ENCODE peak calls at places on chromosomes 4 and X, in four cellular contexts. U is K562, S is WTC11, E is H1. M is an unnamed sample.
A peak's percentile ranks its signal among the peaks of the same experiment; 100 is the strongest.

GRCh38 chr4:122588453-122589238 is 32.2 kb downstream of the IL21 start:
- DNase-seq in S (no peak), U (no peak), E (no peak), M (no peak)

GRCh38 chr4:56215901-56216300 is 171.4 kb downstream of the AASDH start:
- DNase-seq in S (no peak), E (peak; percentile 23), U (no peak), M (no peak)

GRCh38 chrX:31658360-31658759 is 586.5 kb upstream of the FTHL17 start:
- DNase-seq in E (no peak), U (peak; percentile 7), S (no peak), M (peak; percentile 1)

GRCh38 chr4:2249526-2249991 is 7.6 kb upstream of the HAUS3 start:
- DNase-seq in E (no peak), U (no peak), S (no peak), M (no peak)

GRCh38 chrX:18394477-18394876 is 30.9 kb upstream of the CDKL5 start:
- DNase-seq in E (no peak), U (no peak), S (no peak), M (no peak)

GRCh38 chr4:94000559-94000958 is 172.0 kb downstream of the ATOH1 start:
- DNase-seq in E (no peak), U (no peak), S (no peak), M (no peak)

GRCh38 chr4:39427477-39428119 is 20.9 kb downstream of the KLB start:
- DNase-seq in S (no peak), U (peak; percentile 40), E (no peak), M (no peak)

GRCh38 chr4:126678608-126679007 is 954.1 kb upstream of the INTU start:
- DNase-seq in U (no peak), S (no peak), E (no peak), M (no peak)

GRCh38 chr4:25792200-25792791 is 70.5 kb downstream of the SEL1L3 start:
- DNase-seq in U (peak; percentile 48), S (peak; percentile 67), E (no peak), M (peak; percentile 51)
- TF ChIP-seq JUN in U (no peak), S (no peak), E (no peak), M (no peak)

GRCh38 chr4:89296399-89296798 is 11.2 kb downstream of the GPRIN3 start:
- DNase-seq in U (no peak), S (no peak), E (no peak), M (peak; percentile 25)

GRCh38 chr4:89298788-89299152 is 8.8 kb downstream of the GPRIN3 start:
- DNase-seq in E (no peak), U (no peak), S (no peak), M (no peak)

GRCh38 chr4:89299153-89299789 is 8.3 kb downstream of the GPRIN3 start:
- DNase-seq in U (no peak), S (no peak), E (no peak), M (no peak)

GRCh38 chr4:89296871-89297270 is 10.7 kb downstream of the GPRIN3 start:
- DNase-seq in E (no peak), U (no peak), S (no peak), M (no peak)

GRCh38 chr4:89298160-89298559 is 9.4 kb downstream of the GPRIN3 start:
- DNase-seq in U (no peak), S (no peak), E (no peak), M (no peak)
- TF ChIP-seq ATF3 in U (no peak), S (no peak), E (no peak), M (no peak)

DNA sequence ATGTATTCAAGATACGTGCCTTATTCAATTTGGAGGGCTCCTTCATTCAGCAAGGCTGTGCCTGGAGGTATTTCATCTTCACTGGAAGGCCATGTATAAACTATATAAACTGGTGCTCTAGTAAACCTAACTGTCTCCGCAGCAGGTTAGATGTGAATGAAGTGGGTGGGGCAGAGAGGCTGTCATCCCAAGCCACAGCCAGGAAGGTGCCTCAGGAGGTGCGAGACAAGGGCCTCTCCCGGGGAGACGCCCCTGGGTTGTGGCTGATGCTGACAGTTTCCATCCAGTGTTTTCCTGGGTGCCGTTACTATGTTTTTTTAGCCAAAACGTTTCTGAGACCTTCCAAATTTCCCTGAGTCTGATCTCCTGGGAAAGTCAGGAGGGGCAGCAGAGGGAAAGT is 221.5 kb upstream of the RPL34 start:
- DNase-seq in E (no peak), S (no peak), U (no peak), M (no peak)
- TF ChIP-seq JUN in E (no peak), S (no peak), U (no peak), M (no peak)

GRCh38 chrX:136768469-136769084 is 12.2 kb downstream of the ARHGEF6 start:
- DNase-seq in U (peak; percentile 77), S (peak; percentile 12), E (peak; percentile 15), M (no peak)
- TF ChIP-seq ATF3 in U (no peak), S (no peak), E (no peak), M (no peak)

DNA sequence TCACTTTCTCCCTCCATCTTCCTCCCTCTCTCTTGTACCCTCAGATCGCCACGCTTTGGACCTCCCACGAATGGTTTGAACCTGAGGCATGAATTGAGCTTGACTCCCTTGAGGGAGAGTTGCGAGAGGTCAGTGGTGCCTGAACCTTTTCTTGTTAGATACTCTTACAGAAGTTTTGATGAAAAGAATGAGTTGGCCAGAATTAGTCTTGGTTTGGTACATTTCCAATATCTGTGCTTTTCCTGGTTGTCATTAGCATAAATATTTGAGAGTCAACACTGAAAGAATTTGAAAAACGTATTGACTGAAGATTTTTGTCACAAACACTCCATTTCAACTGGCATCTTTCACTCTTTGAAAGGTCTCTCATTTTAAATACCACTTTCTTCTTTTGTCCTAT is 510.6 kb upstream of the DIPK2B start:
- DNase-seq in U (no peak), E (no peak), S (no peak), M (no peak)
- TF ChIP-seq JUN in U (no peak), E (no peak), S (no peak), M (no peak)

GRCh38 chrX:24343719-24344118 is 16.7 kb upstream of the SUPT20HL1 start:
- DNase-seq in U (no peak), E (no peak), S (no peak), M (no peak)
- TF ChIP-seq ATF3 in U (no peak), E (no peak), S (no peak), M (no peak)

GRCh38 chrX:120014354-120015129 is 62.9 kb downstream of the RHOXF2B start:
- DNase-seq in S (no peak), E (no peak), U (no peak), M (no peak)
- TF ChIP-seq JUN in S (no peak), E (no peak), U (no peak), M (no peak)

DNA sequence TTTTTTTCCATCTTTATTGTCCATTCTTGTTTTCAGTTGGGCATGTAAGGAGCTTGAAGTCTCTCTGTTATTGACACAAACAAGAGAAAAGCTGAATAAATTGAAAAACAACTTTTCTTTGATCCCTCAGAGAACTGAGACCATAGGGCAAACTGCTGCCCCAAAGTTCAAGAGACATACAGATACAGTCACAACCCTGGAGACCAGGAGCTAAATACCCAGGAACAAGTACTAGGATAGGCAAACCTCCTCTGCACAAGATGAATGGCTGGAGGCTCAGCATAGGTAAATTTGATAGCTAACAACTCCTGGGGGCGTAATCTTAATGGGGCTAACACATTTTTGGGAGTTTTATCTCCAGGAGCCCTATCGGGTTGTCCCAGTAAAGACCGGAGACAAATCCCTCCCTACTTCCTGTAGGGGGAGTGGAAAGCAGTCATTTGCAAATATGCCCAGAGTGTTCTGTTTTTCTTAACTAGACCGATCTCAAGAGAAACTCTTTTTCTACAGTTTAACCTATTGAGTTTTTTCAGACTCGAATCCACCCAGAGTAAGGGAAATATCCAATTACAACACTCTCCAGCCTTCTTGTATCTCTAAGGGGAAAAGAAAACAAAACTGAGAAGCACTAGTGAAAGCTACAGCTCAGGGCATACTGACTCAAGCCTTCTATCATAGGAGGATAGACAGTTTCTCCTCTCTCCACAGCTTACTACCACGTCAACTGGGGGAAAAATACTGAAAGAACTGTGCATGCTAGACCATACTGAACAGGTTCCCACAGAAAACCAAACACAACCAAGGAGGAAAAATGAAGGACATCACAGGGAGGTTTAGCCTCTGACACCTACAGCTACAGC is 23.1 kb downstream of the MAGEA8 start:
- DNase-seq in E (no peak), S (no peak), U (peak; percentile 65), M (peak; percentile 3)
- TF ChIP-seq ATF3 in E (no peak), S (no peak), U (no peak), M (no peak)